ENCODE peak calls at places on chromosomes 11 and 22, in four cellular contexts. D, R, J and S are unnamed samples.

GRCh38 chr22:39150848-39151215 is 1.6 kb downstream of the CBX7 start:
- DNase-seq in D (no peak), R (no peak), J (no peak), S (no peak)

GRCh38 chr11:43736502-43737193 is 56.1 kb downstream of the HSD17B12 start:
- DNase-seq in D (peak; percentile 19), R (no peak), J (no peak), S (no peak)

GRCh38 chr22:43867839-43868652 is 5.7 kb upstream of the SULT4A1 start:
- DNase-seq in D (no peak), R (no peak), J (peak; percentile 71), S (peak; percentile 95)

GRCh38 chr11:45392154-45392553 is 106.0 kb upstream of the SYT13 start:
- DNase-seq in D (no peak), R (no peak), J (no peak), S (no peak)

GRCh38 chr11:32870676-32871075 is 21.9 kb upstream of the QSER1 start:
- DNase-seq in D (no peak), R (no peak), J (no peak), S (peak; percentile 82)

GRCh38 chr22:47630741-47631534 is 868.5 kb downstream of the TBC1D22A start:
- DNase-seq in D (no peak), R (no peak), J (no peak), S (no peak)

GRCh38 chr11:67584205-67584880 is 731 bp downstream of the GSTP1 start:
- DNase-seq in D (no peak), R (no peak), J (no peak), S (peak; percentile 65)

GRCh38 chr11:35192347-35192746 is 53.4 kb downstream of the CD44 start:
- DNase-seq in D (peak; percentile 34), R (no peak), J (no peak), S (no peak)

GRCh38 chr11:103326070-103326794 is 217.0 kb downstream of the DYNC2H1 start:
- DNase-seq in D (peak; percentile 51), R (peak; percentile 17), J (peak; percentile 41), S (peak; percentile 89)

GRCh38 chr22:39311592-39312400 is 7.6 kb downstream of the RPL3 start:
- DNase-seq in D (no peak), R (no peak), J (no peak), S (peak; percentile 60)

GRCh38 chr11:77109236-77110019 is 6.8 kb downstream of the OMP start:
- DNase-seq in D (no peak), R (no peak), J (no peak), S (no peak)

GRCh38 chr11:73159981-73160777 is 18.1 kb upstream of the FCHSD2 start:
- DNase-seq in D (no peak), R (no peak), J (no peak), S (no peak)

GRCh38 chr11:34850339-34850738 is 65.8 kb downstream of the APIP start:
- DNase-seq in D (no peak), R (no peak), J (no peak), S (no peak)

GRCh38 chr11:118211006-118211405 is 13.8 kb downstream of the JAML start:
- DNase-seq in D (no peak), R (no peak), J (peak; percentile 29), S (peak; percentile 77)

GRCh38 chr11:2325719-2326118 is 23.9 kb downstream of the TSPAN32 start:
- DNase-seq in D (no peak), R (no peak), J (no peak), S (no peak)

GRCh38 chr11:12756101-12756500 is 81.9 kb downstream of the TEAD1 start:
- DNase-seq in D (no peak), R (no peak), J (no peak), S (no peak)

GRCh38 chr11:8937159-8937558 is 4.4 kb upstream of the C11orf16 start:
- DNase-seq in D (no peak), R (no peak), J (no peak), S (no peak)

GRCh38 chr11:27040302-27041115 is at the start of gene BBOX1:
- DNase-seq in D (no peak), R (no peak), J (no peak), S (peak; percentile 11)

GRCh38 chr22:45600791-45601730 is 70.6 kb upstream of the ATXN10 start:
- DNase-seq in D (no peak), R (no peak), J (no peak), S (no peak)

GRCh38 chr11:19311306-19312030 is 70.7 kb upstream of the E2F8 start:
- DNase-seq in D (peak; percentile 23), R (peak; percentile 19), J (no peak), S (peak; percentile 83)

GRCh38 chr22:49302530-49302929 is 525.1 kb downstream of the BRD1 start:
- DNase-seq in D (no peak), R (no peak), J (no peak), S (no peak)

GRCh38 chr11:15248749-15249148 is 134.0 kb downstream of the INSC start:
- DNase-seq in D (no peak), R (no peak), J (no peak), S (no peak)

DNA sequence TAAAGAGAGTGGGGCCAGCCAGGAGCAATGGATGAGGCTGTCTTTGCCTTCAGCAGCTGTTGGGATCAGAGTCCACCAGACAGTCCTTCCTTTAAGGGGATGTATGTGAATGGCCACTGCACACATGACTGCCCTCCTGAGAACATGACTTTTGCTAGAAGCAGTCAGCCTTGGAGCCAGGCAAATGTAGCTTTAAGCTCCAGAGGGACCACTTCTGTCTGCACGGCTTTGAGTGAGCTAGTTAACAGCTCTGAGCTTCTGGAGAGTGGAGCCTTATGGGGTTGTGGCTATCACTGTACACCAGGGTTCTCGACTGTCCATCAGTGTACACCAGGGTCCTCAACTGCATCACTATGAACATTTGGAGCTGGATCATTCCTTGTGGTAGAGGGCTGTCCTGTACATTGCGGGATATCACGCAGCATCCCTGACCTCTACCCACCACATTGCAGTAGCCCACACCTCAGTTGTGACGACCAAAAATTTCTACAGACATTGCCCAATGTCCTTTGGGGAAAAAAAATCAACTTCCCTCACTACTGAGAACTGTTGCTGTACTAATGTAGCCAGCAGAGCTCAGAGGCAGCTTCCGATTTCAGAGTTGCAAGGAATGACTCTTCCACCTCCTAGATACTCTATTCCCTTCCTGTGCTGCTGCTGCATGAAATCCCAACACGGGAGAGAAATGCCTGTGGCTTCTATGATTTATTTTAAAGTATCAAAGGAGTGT is 169.4 kb downstream of the MYO18B start:
- DNase-seq in D (no peak), R (no peak), J (no peak), S (no peak)
- H3K4me2 ChIP-seq in D (no peak overlapping the region), R (no peak overlapping the region), J (no peak overlapping the region), S (no peak overlapping the region)

GRCh38 chr22:34897126-34897525 is 168.8 kb upstream of the ISX start:
- DNase-seq in D (no peak), R (no peak), J (no peak), S (no peak)
- TF ChIP-seq CREB1 in D (no peak), R (no peak), J (no peak), S (no peak)

DNA sequence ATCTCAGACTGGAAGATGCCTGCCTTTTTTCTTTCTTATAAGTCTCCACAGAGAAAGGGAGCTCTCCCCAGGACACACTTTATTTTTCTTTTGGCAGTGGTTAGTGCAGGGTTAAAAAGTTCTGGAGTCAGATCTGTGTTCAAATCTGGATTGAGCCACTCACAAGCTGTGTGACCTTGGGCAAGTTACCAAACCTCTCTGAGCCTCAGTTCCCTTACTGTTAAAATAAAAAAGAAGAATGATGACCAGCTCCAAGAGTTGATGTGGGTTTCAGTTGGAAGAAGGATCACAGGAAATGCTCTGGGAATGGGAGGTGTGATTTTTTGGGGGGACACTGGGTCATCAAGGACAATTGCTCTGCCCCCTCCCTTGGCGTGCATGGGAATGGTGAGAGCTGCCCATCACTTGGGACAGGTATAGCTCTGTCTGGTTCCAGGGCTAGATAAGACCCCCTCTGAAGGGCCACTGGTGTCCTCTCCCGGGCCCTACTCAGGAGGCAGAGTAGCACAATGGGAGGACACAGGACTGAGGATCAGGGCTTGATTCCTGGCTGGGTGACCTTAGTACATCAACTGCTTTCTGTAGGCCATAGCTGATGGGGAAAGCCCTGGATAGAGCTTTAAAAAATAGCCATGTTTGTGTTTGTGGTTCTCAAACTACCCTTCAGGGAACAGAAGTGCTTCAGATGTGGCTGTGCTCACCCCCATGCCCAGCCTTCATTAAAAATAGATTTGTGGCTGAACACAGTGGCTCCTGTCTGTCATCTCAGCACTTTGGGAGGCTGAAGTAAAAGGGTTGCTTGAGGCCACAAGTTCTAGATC is 228.3 kb downstream of the MIAT start:
- DNase-seq in D (no peak), R (no peak), J (no peak), S (no peak)
- H3K4me2 ChIP-seq in D (no peak overlapping the region), R (no peak overlapping the region), J (no peak overlapping the region), S (no peak overlapping the region)

GRCh38 chr11:72079776-72080325 is 491 bp downstream of the NUMA1 start:
- DNase-seq in D (no peak), R (no peak), J (no peak), S (peak; percentile 10)
- TF ChIP-seq CREB1 in D (no peak), R (no peak), J (no peak), S (no peak)

DNA sequence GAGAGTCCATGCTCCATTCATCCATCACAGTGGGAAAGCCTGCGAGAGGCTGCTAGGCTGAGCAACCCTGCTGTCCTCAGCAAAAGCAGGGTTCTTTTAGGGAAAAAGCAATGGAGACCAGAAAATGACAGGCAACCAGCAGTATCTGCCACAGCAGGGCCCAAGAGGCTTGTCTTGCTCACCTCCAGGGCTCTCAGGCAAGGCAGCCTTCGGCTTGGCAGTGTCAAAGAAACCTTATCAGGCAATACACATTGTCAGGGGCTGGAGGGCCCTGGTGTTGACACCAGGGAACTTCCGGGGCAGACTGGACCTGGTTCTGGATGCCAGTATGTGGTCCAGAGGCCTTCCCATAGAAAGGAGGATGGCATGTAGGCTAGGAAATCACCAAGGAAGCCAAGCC is 10.2 kb upstream of the TLCD5 start:
- DNase-seq in D (no peak), R (no peak), J (no peak), S (no peak)
- H3K4me2 ChIP-seq in D (no peak overlapping the region), R (no peak overlapping the region), J (no peak overlapping the region), S (no peak overlapping the region)

DNA sequence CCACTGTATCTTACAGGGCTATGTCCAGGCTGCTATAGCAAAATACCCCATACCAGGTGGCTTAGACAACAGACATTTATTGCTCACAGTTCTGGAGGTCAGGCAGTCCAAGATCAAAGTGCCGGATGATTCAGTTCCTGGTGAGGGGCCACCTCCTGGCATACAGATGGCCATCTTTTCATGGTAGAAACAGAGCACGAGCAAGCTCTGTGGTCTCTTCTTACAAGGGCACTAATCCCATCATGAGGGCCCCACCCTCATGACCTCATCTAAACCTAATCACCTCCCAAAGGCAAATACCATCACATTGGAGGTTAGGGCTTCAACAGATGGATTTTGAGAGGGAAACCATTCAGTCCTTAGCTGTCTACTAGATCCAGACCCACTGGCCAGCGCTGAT is 117.4 kb upstream of the NECTIN1 start:
- DNase-seq in D (no peak), R (no peak), J (no peak), S (no peak)
- TF ChIP-seq CREB1 in D (no peak), R (no peak), J (no peak), S (no peak)

DNA sequence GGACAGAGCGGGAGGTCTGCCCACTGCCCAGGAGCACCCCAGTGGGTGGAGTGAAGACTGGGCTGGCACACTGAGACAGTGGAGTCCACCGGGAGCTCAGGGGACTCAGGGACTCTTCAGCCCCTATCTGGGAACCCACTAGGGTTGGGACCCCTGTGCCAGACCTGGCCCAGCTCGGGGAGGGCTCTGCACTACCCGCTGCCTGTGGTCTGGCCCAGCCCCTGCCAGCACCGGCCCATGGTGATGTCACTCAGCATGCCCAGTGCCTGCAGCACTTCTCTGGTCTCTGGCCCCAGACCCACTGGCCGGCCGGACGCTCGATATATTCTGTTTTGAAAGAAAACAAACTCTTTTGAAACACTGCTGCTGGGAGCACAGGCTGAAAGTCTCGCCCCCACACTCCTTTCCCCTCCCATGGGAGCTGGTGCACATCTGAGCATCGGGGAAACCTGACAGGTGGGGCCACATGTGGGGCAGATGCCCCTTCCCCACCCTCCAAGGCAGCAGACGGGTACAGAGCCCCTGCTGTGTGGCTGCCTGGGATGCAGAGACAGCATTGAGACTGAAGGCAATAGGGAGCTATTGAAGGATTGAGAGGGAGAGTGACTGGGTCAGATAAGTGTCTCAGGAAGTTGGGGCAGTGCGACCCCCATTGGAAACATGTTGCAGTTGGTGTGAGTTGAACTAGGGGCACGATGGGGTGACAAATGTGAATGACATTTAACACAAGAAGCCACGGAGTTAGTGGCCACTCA is 62.9 kb downstream of the MYEOV start:
- DNase-seq in D (no peak), R (no peak), J (no peak), S (no peak)
- H3K4me2 ChIP-seq in D (no peak overlapping the region), R (no peak overlapping the region), J (no peak overlapping the region), S (no peak overlapping the region)